ENCODE peak calls at places on chromosome 14, in eight cellular contexts. J is AG04450, G is psoas muscle, N is heart right ventricle, D is neural progenitor cell, Z is H1, O is ascending aorta, Y is bronchial epithelial cell. Q is an unnamed sample.

GRCh38 chr14:41062826-41063225 is 543.9 kb upstream of the LRFN5 start:
- DNase-seq in J (no peak), G (no peak), N (no peak), D (no peak), Z (no peak), O (no peak), Y (peak), Q (no peak)

GRCh38 chr14:57244103-57244502 is 24.6 kb downstream of the EXOC5 start:
- DNase-seq in J (no peak), G (no peak), N (no peak), D (no peak), Z (no peak), O (no peak), Y (no peak), Q (no peak)

GRCh38 chr14:51593397-51593796 is 58.3 kb upstream of the FRMD6 start:
- DNase-seq in J (no peak), G (no peak), N (no peak), D (no peak), Z (no peak), O (no peak), Y (no peak), Q (no peak)

GRCh38 chr14:65991124-65991523 is 495.0 kb upstream of the CCDC196 start:
- DNase-seq in J (no peak), G (no peak), N (no peak), D (no peak), Z (no peak), O (no peak), Y (no peak), Q (no peak)

GRCh38 chr14:55129086-55129427 is at the start of gene LGALS3:
- DNase-seq in J (no peak), G (peak), N (peak), D (peak), Z (no peak), O (peak), Y (peak), Q (no peak)

GRCh38 chr14:41960316-41960715 is 353.6 kb downstream of the LRFN5 start:
- DNase-seq in J (no peak), G (no peak), N (no peak), D (no peak), Z (no peak), O (no peak), Y (no peak), Q (no peak)

GRCh38 chr14:87049886-87050820 is 942.8 kb downstream of the GALC start:
- DNase-seq in J (peak), G (no peak), N (no peak), D (peak), Z (peak), O (no peak), Y (peak), Q (no peak)

GRCh38 chr14:76191297-76191696 is 39.6 kb downstream of the GPATCH2L start:
- DNase-seq in J (no peak), G (no peak), N (no peak), D (no peak), Z (no peak), O (peak), Y (no peak), Q (no peak)

GRCh38 chr14:105378873-105379685 is 19.3 kb upstream of the TEX22 start:
- DNase-seq in J (no peak), G (no peak), N (no peak), D (no peak), Z (no peak), O (no peak), Y (no peak), Q (no peak)

GRCh38 chr14:105375635-105376057 is 22.7 kb upstream of the TEX22 start:
- DNase-seq in J (no peak), G (no peak), N (no peak), D (no peak), Z (no peak), O (no peak), Y (peak), Q (no peak)

GRCh38 chr14:105378199-105378598 is 20.1 kb upstream of the TEX22 start:
- DNase-seq in J (no peak), G (no peak), N (no peak), D (no peak), Z (no peak), O (no peak), Y (no peak), Q (no peak)

GRCh38 chr14:105376521-105377440 is 21.6 kb upstream of the TEX22 start:
- DNase-seq in J (no peak), G (no peak), N (no peak), D (no peak), Z (no peak), O (no peak), Y (no peak), Q (no peak)

DNA sequence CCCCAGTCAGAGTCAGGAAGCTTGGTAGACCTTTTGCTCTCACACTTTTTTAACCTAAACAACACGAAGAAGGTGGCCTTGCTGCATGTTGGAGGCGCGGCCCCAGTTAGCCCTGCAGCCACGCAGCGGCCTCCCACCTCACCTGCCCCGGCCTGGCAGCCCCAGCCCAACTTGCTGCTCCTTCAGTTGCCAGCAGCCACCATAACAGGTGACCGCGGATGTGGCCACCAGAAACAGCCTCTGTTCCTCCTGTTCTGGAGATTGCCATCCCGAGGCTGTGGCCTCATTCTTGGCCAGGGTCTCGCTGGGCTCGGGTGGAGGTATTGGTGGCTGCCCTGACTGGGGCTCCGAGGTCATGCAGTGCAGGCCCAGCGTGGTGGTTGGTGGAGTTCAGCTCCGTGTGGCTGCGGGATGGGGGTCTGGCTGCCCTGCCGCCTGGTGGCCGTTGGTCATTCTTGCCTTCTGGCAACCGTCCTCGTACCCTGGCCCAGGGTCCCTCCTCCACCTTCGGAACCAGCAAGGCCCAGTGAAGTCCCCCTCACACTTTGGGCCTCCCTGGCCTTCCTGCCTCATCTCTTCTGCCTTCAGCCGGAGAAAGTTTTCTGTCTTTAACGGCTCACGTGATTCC is 20.7 kb upstream of the TEX22 start:
- DNase-seq in J (no peak), G (no peak), N (no peak), D (no peak), Z (no peak), O (no peak), Y (no peak), Q (no peak)
- TF ChIP-seq CTCF in J (no peak), G (no peak), N (no peak), D (peak), Z (peak), O (no peak), Y (no peak), Q (no peak)

GRCh38 chr14:103207404-103208072 is 84.3 kb downstream of the TNFAIP2 start:
- DNase-seq in J (no peak), G (peak), N (peak), D (peak), Z (no peak), O (no peak), Y (no peak), Q (no peak)

GRCh38 chr14:103206023-103206481 is 82.8 kb downstream of the TNFAIP2 start:
- DNase-seq in J (no peak), G (peak), N (no peak), D (no peak), Z (no peak), O (no peak), Y (no peak), Q (no peak)

GRCh38 chr14:103207038-103207403 is 83.8 kb downstream of the TNFAIP2 start:
- DNase-seq in J (no peak), G (peak), N (peak), D (peak), Z (peak), O (peak), Y (no peak), Q (no peak)

GRCh38 chr14:103205541-103205906 is 82.3 kb downstream of the TNFAIP2 start:
- DNase-seq in J (no peak), G (no peak), N (no peak), D (no peak), Z (no peak), O (no peak), Y (no peak), Q (no peak)

GRCh38 chr14:103209054-103209453 is 85.8 kb downstream of the TNFAIP2 start:
- DNase-seq in J (no peak), G (no peak), N (no peak), D (no peak), Z (no peak), O (no peak), Y (no peak), Q (no peak)
- TF ChIP-seq CTCF in J (peak), G (no peak), N (no peak), D (peak), Z (no peak), O (no peak), Y (no peak), Q (no peak)

DNA sequence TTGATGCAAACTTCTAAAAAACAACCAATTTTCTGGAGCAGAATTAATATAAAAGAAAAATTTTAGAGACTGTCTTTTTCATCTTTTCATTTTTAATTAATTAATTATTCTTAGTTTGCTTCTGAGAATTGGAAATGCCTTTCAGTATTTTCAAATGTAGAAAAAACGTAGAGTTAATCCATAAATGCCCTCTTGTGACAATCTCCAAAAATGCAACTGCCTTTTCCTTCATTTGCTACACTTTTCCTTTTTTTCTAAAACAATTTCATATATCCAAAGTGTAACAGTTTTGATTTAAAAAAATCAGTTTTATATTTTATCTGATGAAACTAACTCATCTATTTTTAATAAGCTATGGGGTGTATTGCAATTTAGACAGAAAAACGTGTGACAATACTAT is 409.3 kb downstream of the PRKD1 start:
- DNase-seq in J (no peak), G (no peak), N (no peak), D (no peak), Z (no peak), O (no peak), Y (peak), Q (no peak)
- TF ChIP-seq CTCF in J (peak), G (no peak), N (no peak), D (peak), Z (no peak), O (no peak), Y (peak), Q (no peak)

DNA sequence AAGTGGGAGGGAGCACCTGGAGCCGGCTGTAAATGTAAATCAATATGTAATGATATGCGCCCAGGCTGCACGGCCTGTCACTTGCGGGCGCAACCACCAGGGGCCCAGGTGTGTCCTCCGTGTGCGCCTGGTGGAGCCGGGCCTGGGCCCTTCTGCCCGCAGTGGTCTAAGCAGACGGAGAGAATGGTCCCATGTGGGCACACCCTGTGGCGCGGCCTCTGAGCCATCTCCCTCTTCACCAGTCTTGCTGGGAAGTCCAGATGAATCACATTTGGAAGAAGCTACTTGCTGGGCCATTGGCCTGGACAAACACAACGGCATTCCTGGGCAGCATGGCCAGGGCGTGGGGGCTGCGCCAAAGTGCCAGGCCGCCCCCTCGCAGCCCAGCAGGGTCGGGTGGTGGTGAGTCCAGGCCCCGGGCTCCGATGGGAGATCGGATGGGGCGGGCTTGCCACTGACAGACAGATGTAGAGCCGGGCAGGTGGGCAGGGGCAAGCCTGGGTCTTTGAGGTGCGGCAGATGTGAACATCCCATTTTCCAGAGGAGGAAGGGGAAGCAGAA is 193.2 kb upstream of the C14orf180 start:
- DNase-seq in J (no peak), G (no peak), N (no peak), D (no peak), Z (no peak), O (peak), Y (no peak), Q (no peak)
- TF ChIP-seq CTCF in J (no peak), G (no peak), N (no peak), D (no peak), Z (no peak), O (no peak), Y (no peak), Q (peak)

GRCh38 chr14:59018978-59019377 is 169.5 kb upstream of the DAAM1 start:
- DNase-seq in J (no peak), G (no peak), N (no peak), D (peak), Z (no peak), O (no peak), Y (no peak), Q (no peak)
- TF ChIP-seq CTCF in J (peak), G (no peak), N (no peak), D (peak), Z (peak), O (no peak), Y (peak), Q (peak)